ENCODE peak calls at places on chromosomes 6 and 20, in eight cellular contexts. B, T, Q, R, I, O, X and J are unnamed samples.

GRCh38 chr6:89221971-89222887 is 5.1 kb upstream of the GABRR1 start:
- DNase-seq in B (no peak), T (no peak), Q (no peak), R (no peak), I (no peak), O (no peak), X (no peak), J (no peak)

GRCh38 chr20:58714923-58715708 is 22.5 kb downstream of the NPEPL1 start:
- DNase-seq in B (no peak), T (no peak), Q (no peak), R (no peak), I (peak; percentile 52), O (no peak), X (no peak), J (peak; percentile 5)

GRCh38 chr6:37314117-37314802 is 39.5 kb upstream of the RNF8 start:
- DNase-seq in B (no peak), T (no peak), Q (no peak), R (no peak), I (no peak), O (no peak), X (no peak), J (no peak)

GRCh38 chr6:130009148-130009547 is 9.2 kb upstream of the L3MBTL3 start:
- DNase-seq in B (no peak), T (no peak), Q (no peak), R (no peak), I (no peak), O (no peak), X (no peak), J (no peak)

GRCh38 chr20:63121749-63122405 is 94.1 kb downstream of the YTHDF1 start:
- DNase-seq in B (no peak), T (no peak), Q (peak; percentile 13), R (no peak), I (no peak), O (no peak), X (no peak), J (no peak)

GRCh38 chr20:46364670-46365482 is 41.5 kb downstream of the ELMO2 start:
- DNase-seq in B (no peak), T (no peak), Q (no peak), R (no peak), I (no peak), O (no peak), X (no peak), J (no peak)

GRCh38 chr20:47305667-47306066 is 50.8 kb downstream of the ZMYND8 start:
- DNase-seq in B (no peak), T (no peak), Q (no peak), R (no peak), I (no peak), O (no peak), X (no peak), J (no peak)

GRCh38 chr6:157442296-157442695 is 61.3 kb downstream of the ZDHHC14 start:
- DNase-seq in B (no peak), T (no peak), Q (no peak), R (no peak), I (no peak), O (no peak), X (no peak), J (no peak)

GRCh38 chr6:7910298-7910653 is 312 bp downstream of the TXNDC5 start:
- DNase-seq in B (peak; percentile 40), T (no peak), Q (no peak), R (no peak), I (no peak), O (no peak), X (no peak), J (no peak)